ENCODE peak calls at places on chromosomes 16 and 17, in five cellular contexts. P is prostate gland; D is stomach; A is CD8-positive, alpha-beta T cell; T is epithelial cell of esophagus. M is an unnamed sample.

GRCh38 chr17:60188727-60189126 is 39.0 kb downstream of the CA4 start:
- DNase-seq in P (no peak), D (no peak), A (no peak), T (no peak), M (no peak)

GRCh38 chr17:76586741-76587487 is 1.3 kb upstream of the ST6GALNAC2 start:
- DNase-seq in P (peak; percentile 59), D (no peak), A (no peak), T (peak; percentile 77), M (no peak)

GRCh38 chr16:67026570-67026969 is 2.4 kb upstream of the CBFB start:
- DNase-seq in P (no peak), D (no peak), A (no peak), T (no peak), M (no peak)

GRCh38 chr17:82281076-82281475 is 7.6 kb upstream of the CSNK1D start:
- DNase-seq in P (no peak), D (no peak), A (no peak), T (no peak), M (no peak)

GRCh38 chr16:31052131-31052530 is 18.8 kb downstream of the STX4 start:
- DNase-seq in P (no peak), D (no peak), A (no peak), T (peak; percentile 96), M (peak; percentile 97)

GRCh38 chr17:41615454-41615853 is 2.9 kb upstream of the KRT16 start:
- DNase-seq in P (peak; percentile 57), D (no peak), A (no peak), T (peak; percentile 98), M (no peak)

GRCh38 chr17:31843382-31843780 is 15.7 kb downstream of the COPRS start:
- DNase-seq in P (no peak), D (no peak), A (no peak), T (no peak), M (no peak)

GRCh38 chr16:31179153-31179746 is 689 bp upstream of the FUS start:
- DNase-seq in P (no peak), D (no peak), A (no peak), T (no peak), M (peak; percentile 19)

GRCh38 chr17:77403854-77404253 is 263.1 kb downstream of the SEC14L1 start:
- DNase-seq in P (no peak), D (no peak), A (no peak), T (no peak), M (no peak)

GRCh38 chr17:36661688-36662087 is 60.3 kb downstream of the MRM1 start:
- DNase-seq in P (no peak), D (no peak), A (no peak), T (no peak), M (no peak)

GRCh38 chr17:36661047-36661666 is 59.8 kb downstream of the MRM1 start:
- DNase-seq in P (no peak), D (no peak), A (no peak), T (no peak), M (no peak)

GRCh38 chr17:36657390-36657762 is 56.0 kb downstream of the MRM1 start:
- DNase-seq in P (no peak), D (no peak), A (no peak), T (no peak), M (no peak)

GRCh38 chr17:36653374-36653773 is 52.0 kb downstream of the MRM1 start:
- DNase-seq in P (no peak), D (no peak), A (no peak), T (no peak), M (no peak)

DNA sequence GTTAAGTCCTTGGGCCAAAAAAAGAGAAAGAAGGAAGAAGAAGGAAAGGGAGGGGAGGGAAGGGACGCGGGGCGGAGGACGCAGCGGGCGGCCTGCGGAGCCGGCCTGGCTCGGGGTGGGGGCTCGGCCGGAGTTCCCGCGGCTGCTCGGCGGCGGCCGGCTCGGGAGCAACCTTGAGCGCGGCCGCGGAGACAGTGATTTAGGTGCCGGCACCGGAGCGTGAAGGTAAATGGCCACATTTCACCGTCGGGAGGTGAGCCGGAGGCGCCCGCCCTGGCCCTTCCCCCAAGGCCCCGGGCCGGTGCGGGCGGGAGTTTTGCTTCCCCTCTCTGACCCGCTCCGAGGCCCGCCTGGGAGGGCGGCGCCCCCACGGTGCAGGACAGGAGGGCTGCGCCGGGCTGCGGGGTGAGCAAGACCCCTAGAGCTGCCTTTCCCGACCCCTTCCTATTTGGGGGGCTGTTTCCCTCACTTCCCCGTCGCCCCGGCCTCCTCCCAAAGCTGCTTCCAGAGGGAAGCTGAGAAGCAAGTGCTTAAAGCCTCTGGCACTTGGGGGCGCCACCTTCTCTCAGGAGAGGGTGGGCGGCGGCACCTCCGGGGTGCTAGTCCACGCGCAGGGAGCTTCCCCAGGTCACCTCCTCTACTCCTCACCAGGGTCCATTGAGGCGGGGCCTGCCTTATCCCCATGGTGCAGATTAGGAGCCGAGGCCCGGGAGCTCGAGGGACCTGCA is 56.5 kb downstream of the MRM1 start:
- DNase-seq in P (no peak), D (peak; percentile 30), A (peak; percentile 17), T (no peak), M (peak; percentile 8)
- H3K4me3 ChIP-seq in P (peak overlapping the region; percentile 22), D (peak overlapping the region; percentile 49), A (peak overlapping the region; percentile 33), T (no peak overlapping the region), M (peak overlapping the region; percentile 50)

GRCh38 chr17:8176197-8176940 is at the start of gene TMEM107:
- DNase-seq in P (peak; percentile 89), D (peak; percentile 90), A (peak; percentile 86), T (peak; percentile 89), M (peak; percentile 83)
- TF ChIP-seq CTCF in P (peak; percentile 15), D (no peak), A (no peak), T (no peak), M (peak; percentile 12)

DNA sequence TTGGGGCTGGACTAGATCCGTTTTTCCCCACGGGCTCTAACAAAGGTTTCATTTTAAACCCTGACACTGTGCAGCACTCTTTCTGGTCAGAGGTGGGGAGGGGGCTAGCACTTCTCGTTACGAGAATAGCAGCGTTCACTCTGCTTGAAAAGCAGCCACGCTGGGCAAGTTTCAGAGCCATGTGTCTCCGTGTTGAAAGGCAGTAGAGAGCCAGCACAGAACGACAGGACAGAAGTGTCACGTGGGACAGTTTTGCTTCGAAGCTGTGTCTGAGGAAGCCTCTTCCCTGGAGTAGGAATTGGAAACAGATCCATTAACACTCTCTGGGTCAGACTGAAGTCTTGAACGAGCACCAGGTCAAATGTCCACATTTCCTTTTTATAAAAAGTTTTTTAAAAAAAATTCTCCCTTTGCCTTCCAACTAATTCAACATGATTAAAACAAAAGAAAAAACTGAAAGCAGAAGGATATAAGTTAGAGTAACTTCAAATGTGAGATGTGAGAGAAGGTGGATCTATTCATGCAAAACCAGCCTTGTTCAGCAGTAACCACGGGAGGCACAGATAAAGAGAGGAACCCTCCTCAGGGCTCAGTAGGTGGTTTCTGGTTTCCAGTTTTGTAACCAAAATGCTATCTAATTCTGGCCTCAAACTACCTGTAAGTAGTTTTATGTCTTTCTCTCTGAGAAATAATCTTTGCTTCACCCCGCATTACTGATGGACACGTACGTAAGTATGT is 65.0 kb downstream of the SMG6 start:
- DNase-seq in P (peak; percentile 45), D (no peak), A (no peak), T (no peak), M (no peak)
- H3K4me3 ChIP-seq in P (no peak overlapping the region), D (no peak overlapping the region), A (no peak overlapping the region), T (no peak overlapping the region), M (no peak overlapping the region)

DNA sequence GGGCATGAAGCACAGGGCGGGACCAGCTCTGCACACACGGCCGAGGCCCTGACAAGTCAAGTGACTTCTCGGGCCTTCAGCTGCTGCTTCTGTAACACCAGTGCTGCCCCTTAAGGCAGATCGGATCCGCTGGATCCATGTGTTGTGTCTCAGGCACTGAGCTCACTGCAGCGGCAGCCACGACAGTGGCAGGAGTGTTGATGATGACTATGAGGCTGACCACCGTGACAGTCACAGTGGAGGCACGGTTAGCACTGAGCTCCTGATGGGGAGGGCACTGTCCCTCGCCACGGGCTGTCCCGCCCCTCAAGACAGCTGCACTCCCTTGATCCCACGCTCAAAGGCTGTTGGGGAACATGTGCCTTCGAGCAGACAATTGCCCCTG is 29.4 kb downstream of the PEMT start:
- DNase-seq in P (no peak), D (no peak), A (no peak), T (no peak), M (no peak)
- TF ChIP-seq CTCF in P (no peak), D (no peak), A (no peak), T (no peak), M (no peak)

DNA sequence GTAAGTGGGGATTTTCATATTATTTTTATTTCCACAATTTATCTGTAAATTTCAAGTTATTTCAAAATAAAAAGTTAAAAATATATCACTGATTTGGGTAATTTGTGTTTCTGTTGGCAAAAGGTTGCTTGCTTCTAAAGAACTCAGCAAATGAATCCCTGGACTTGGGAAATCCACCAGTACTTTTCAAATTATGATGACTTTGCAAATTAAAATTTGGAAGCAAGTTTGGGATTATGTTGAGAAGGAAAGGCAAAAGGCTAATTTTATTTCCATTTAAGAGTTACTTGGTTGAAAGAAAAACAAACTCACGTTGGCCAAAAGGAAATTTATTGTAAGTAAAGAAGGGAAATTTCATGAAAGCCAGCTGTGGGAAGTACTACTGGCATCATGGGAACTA is 220.3 kb downstream of the MAP2K6 start:
- DNase-seq in P (no peak), D (no peak), A (no peak), T (no peak), M (no peak)
- H3K4me3 ChIP-seq in P (no peak overlapping the region), D (no peak overlapping the region), A (no peak overlapping the region), T (no peak overlapping the region), M (no peak overlapping the region)

DNA sequence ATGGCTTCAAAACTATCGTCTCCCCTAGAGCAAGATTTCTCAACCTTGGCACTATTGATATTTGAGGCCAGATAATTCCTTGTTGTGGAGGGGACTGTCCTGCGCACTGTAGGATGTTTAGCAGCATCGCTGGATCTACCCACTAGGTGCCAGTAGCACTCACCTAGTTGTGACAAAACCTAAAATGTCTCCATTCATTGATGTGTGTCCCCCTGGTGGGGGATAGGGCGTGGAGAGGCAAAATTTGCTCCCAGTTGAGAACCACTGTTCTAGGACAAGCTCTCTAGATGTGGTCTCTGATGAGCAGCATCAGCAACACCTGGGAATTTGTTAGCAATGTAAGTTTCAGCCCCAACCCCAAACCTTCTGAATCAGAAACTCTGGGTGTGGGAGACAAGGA is 259.0 kb downstream of the XYLT1 start:
- DNase-seq in P (no peak), D (no peak), A (peak; percentile 37), T (no peak), M (no peak)
- TF ChIP-seq CTCF in P (no peak), D (no peak), A (peak; percentile 48), T (no peak), M (peak; percentile 23)

GRCh38 chr16:82240111-82240510 is 70.1 kb upstream of the MPHOSPH6 start:
- DNase-seq in P (no peak), D (no peak), A (no peak), T (peak; percentile 55), M (no peak)
- H3K4me3 ChIP-seq in P (no peak overlapping the region), D (no peak overlapping the region), A (no peak overlapping the region), T (no peak overlapping the region), M (no peak overlapping the region)

M was measured in fibroblast of villous mesenchyme.